ENCODE peak calls at places on chromosomes 2 and 18, in seven cellular contexts. K is ovary, D is breast epithelium, Y is lower leg skin, E is stomach, H is A549, B is right lobe of liver. V is an unnamed sample.

GRCh38 chr2:38074047-38074774 is 1.7 kb downstream of the CYP1B1 start:
- DNase-seq in D (no peak), K (peak; percentile 46), H (no peak), E (no peak), B (no peak), Y (no peak), V (peak; percentile 7)

GRCh38 chr2:234998404-234999211 is 46.8 kb downstream of the SH3BP4 start:
- DNase-seq in B (peak; percentile 95), H (no peak), K (no peak), D (no peak), Y (no peak), E (peak; percentile 78), V (no peak)

GRCh38 chr2:166700079-166700478 is 188.2 kb upstream of the XIRP2 start:
- DNase-seq in D (no peak), Y (no peak), B (no peak), H (no peak), K (no peak), E (no peak), V (no peak)

GRCh38 chr2:147204102-147204501 is 640.7 kb upstream of the ACVR2A start:
- DNase-seq in H (no peak), Y (no peak), K (no peak), D (no peak), E (no peak), B (no peak), V (no peak)

GRCh38 chr18:75846321-75846720 is 418.8 kb upstream of the SMIM21 start:
- DNase-seq in E (no peak), B (no peak), K (no peak), H (no peak), D (no peak), Y (no peak), V (no peak)

GRCh38 chr2:48250943-48251342 is 279.0 kb upstream of the STON1 start:
- DNase-seq in Y (no peak), K (no peak), H (no peak), D (no peak), B (no peak), E (no peak), V (no peak)

GRCh38 chr2:27795868-27796277 is 24.4 kb downstream of the MRPL33 start:
- DNase-seq in E (no peak), D (no peak), K (no peak), H (no peak), B (no peak), Y (no peak), V (no peak)

GRCh38 chr2:47767880-47768609 is 14.9 kb upstream of the MSH6 start:
- DNase-seq in K (peak; percentile 86), Y (no peak), E (peak; percentile 77), D (peak; percentile 41), H (peak; percentile 55), B (peak; percentile 76), V (peak; percentile 55)

GRCh38 chr18:35933982-35934381 is 38.5 kb upstream of the RMP24 start:
- DNase-seq in Y (no peak), B (no peak), H (no peak), E (no peak), K (no peak), D (no peak), V (no peak)

GRCh38 chr2:241235859-241236593 is 47.5 kb downstream of the ANO7 start:
- DNase-seq in Y (no peak), K (peak; percentile 29), E (no peak), B (no peak), H (no peak), D (no peak), V (no peak)

GRCh38 chr2:22554453-22554852 is 830.5 kb upstream of the KLHL29 start:
- DNase-seq in Y (no peak), H (no peak), D (no peak), B (no peak), E (no peak), K (no peak), V (no peak)

GRCh38 chr18:32771169-32771751 is 1.6 kb downstream of the KLHL14 start:
- DNase-seq in Y (no peak), B (no peak), H (no peak), D (no peak), K (peak; percentile 31), E (no peak), V (peak; percentile 60)

GRCh38 chr18:63253018-63253417 is 66.6 kb downstream of the BCL2 start:
- DNase-seq in H (no peak), K (no peak), Y (no peak), D (no peak), E (no peak), B (no peak), V (no peak)

GRCh38 chr18:63254716-63255399 is 64.7 kb downstream of the BCL2 start:
- DNase-seq in K (no peak), H (no peak), B (no peak), E (no peak), Y (no peak), D (no peak), V (no peak)

GRCh38 chr18:63255435-63255834 is 64.1 kb downstream of the BCL2 start:
- DNase-seq in B (no peak), E (no peak), H (no peak), K (no peak), D (no peak), Y (no peak), V (no peak)

GRCh38 chr18:63257453-63257852 is 62.1 kb downstream of the BCL2 start:
- DNase-seq in D (no peak), Y (no peak), E (no peak), K (no peak), H (no peak), B (no peak), V (no peak)

DNA sequence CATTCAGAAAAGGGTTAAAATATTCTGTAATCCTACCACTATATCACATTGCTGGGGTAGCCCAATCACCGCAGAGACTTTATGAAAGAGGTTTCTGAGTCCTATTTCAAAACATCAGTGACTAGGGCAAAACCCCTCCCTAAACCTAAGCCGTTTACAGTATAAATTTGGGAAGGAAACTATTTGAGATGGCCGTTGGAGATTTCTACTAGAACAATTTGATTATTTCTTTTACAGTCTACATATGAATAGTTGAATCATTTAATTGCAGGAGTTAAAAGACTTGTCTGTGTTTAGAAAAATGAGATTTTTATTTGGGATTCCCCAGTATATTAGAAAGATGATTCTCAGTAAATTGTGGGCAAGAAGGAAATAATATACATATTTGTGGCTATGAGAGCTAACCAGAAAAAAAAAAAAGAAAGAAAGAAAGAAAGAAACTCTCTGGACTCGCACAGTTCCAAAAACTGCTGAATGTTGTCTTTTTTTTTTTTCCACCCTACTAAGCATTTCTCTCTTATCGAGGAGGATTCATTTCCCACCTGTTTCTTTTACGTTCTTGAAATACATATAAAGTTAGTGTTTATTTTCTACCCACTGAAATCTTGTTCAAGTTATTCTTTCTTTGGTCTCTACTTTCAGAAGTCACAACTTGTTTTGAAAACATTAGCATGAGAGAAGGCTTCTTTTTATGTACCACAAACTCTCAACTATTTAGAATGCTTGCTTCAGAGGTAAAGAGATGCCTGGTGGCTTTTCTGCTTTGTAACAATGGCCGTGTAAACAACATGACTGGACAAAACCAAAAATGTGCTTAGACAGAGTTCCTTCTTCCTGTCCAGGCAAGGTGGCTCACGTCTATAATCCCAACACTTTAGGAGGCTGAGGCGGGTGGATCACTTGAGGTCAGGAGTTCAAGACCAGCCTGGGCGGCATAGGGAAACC is 65.9 kb downstream of the BCL2 start:
- DNase-seq in B (no peak), D (no peak), K (no peak), H (no peak), Y (no peak), E (no peak), V (no peak)
- H3K4me3 ChIP-seq in B (no peak overlapping the region), D (no peak overlapping the region), K (no peak overlapping the region), H (no peak overlapping the region), Y (no peak overlapping the region), E (no peak overlapping the region), V (no peak overlapping the region)

GRCh38 chr2:190459881-190460280 is 51.7 kb downstream of the MFSD6 start:
- DNase-seq in H (no peak), Y (no peak), D (no peak), E (no peak), K (no peak), B (no peak), V (no peak)
- TF ChIP-seq POLR2A in H (no peak), Y (no peak), D (no peak), E (no peak), K (no peak), B (no peak), V (no peak)

GRCh38 chr2:85183078-85183477 is 49.9 kb downstream of the TCF7L1 start:
- DNase-seq in D (no peak), B (no peak), H (no peak), Y (no peak), E (no peak), K (no peak), V (no peak)

GRCh38 chr2:85181844-85182456 is 48.8 kb downstream of the TCF7L1 start:
- DNase-seq in E (no peak), H (no peak), K (no peak), Y (no peak), D (no peak), B (no peak), V (no peak)

GRCh38 chr2:85180322-85181092 is 47.3 kb downstream of the TCF7L1 start:
- DNase-seq in H (no peak), D (no peak), K (no peak), B (no peak), E (no peak), Y (no peak), V (peak; percentile 63)

GRCh38 chr2:85179541-85179940 is 46.3 kb downstream of the TCF7L1 start:
- DNase-seq in H (no peak), E (no peak), K (no peak), Y (no peak), D (no peak), B (no peak), V (peak; percentile 48)

DNA sequence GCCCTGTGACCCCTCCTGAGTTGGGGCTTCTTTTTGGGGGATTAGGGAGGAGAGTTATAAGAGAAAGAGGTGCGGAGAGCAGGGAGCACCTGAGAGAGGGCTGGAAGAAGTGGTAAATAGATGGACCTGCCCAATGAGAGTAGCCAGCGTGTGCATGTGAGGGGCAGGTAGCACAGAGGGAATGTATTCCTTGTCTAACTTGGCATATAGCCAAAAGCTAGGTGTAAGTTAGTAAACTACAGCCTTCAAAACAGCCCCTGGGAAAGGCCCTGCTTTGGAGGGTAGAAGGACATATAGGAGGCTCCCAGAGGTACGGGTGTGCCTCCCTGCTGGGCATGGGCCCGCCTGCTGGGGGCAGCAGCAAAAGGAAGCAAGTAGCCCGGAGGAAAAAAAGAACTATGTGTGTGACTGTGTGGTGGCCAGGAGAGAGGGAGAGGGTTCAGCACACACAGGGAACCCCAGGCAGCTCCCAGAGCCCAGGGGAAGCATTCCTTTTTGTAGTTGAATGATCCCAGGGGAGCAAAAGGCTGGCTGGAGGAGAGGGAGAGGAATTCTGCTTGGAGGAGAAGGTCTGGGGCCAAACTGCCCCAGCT is 48.0 kb downstream of the TCF7L1 start:
- DNase-seq in E (no peak), B (no peak), K (no peak), Y (no peak), H (no peak), D (no peak), V (no peak)
- TF ChIP-seq CTCF in E (no peak), B (no peak), K (no peak), Y (no peak), H (no peak), D (no peak), V (no peak)

DNA sequence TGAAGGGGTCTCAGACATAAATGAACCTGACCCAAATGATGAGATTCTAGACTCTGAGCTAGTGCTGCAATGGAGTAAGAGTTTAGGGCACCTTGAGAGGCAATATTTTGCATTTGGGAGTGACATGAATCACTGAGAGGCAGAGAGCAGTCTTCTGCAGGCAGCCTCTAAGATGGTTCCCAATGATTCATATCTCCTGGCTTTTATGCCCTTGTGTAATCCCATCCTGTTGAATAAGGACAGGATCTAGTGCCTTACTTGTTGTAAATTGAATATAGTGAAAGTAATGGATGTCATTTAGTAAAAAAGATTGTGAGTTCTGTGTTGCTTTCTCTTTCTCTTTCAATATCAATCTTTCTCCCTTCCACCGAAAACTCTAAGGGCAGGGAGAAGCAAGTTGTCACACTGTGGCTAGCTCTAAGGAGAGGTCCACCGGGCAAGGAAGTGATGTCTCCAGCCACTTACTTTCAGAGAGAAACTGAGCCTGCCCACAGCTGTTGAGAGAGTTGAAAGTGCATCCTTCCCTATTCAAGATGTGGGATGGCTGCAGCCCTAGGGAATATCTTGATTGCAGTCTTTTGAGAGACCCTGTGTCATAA is 144.7 kb downstream of the TRIB2 start:
- DNase-seq in H (no peak), D (no peak), Y (no peak), B (no peak), K (no peak), E (no peak), V (no peak)
- H3K4me3 ChIP-seq in H (no peak overlapping the region), D (no peak overlapping the region), Y (no peak overlapping the region), B (no peak overlapping the region), K (no peak overlapping the region), E (no peak overlapping the region), V (no peak overlapping the region)

V was measured in thyroid gland.